ENCODE peak calls at places on chromosomes 3 and 15, in eight cellular contexts. P, V, L, Q, E, N, B and F are unnamed samples.

GRCh38 chr15:51223771-51224229 is 114.6 kb downstream of the CYP19A1 start:
- DNase-seq in P (no peak), V (no peak), L (no peak), Q (peak; percentile 46), E (no peak), N (no peak), B (peak; percentile 65), F (no peak)

GRCh38 chr3:19898725-19899124 is 35.3 kb downstream of the EFHB start:
- DNase-seq in P (no peak), V (no peak), L (no peak), Q (no peak), E (no peak), N (no peak), B (no peak), F (no peak)

GRCh38 chr3:100044369-100044768 is 69.9 kb downstream of the FILIP1L start:
- DNase-seq in P (no peak), V (no peak), L (no peak), Q (no peak), E (no peak), N (no peak), B (no peak), F (no peak)

GRCh38 chr3:153443961-153444360 is 281.9 kb downstream of the RAP2B start:
- DNase-seq in P (no peak), V (no peak), L (no peak), Q (no peak), E (no peak), N (no peak), B (peak; percentile 10), F (no peak)

GRCh38 chr3:45606991-45607712 is 12.6 kb downstream of the LIMD1 start:
- DNase-seq in P (no peak), V (no peak), L (peak; percentile 57), Q (no peak), E (no peak), N (peak; percentile 76), B (no peak), F (no peak)

GRCh38 chr3:5090197-5090596 is 31.9 kb upstream of the ARL8B start:
- DNase-seq in P (no peak), V (no peak), L (no peak), Q (no peak), E (peak; percentile 13), N (no peak), B (no peak), F (no peak)

GRCh38 chr3:13206799-13207577 is 133.8 kb upstream of the IQSEC1 start:
- DNase-seq in P (peak; percentile 35), V (no peak), L (no peak), Q (no peak), E (no peak), N (peak; percentile 43), B (no peak), F (no peak)

GRCh38 chr3:58173670-58174472 is 36.9 kb downstream of the DNASE1L3 start:
- DNase-seq in P (peak; percentile 82), V (peak; percentile 81), L (peak; percentile 40), Q (peak; percentile 91), E (no peak), N (peak; percentile 82), B (no peak), F (peak; percentile 77)

GRCh38 chr15:90872481-90873184 is 4.2 kb downstream of the FURIN start:
- DNase-seq in P (no peak), V (no peak), L (no peak), Q (peak; percentile 60), E (peak; percentile 85), N (no peak), B (no peak), F (peak; percentile 64)

GRCh38 chr3:194081826-194082225 is 54.1 kb upstream of the HES1 start:
- DNase-seq in P (no peak), V (no peak), L (no peak), Q (no peak), E (peak; percentile 42), N (no peak), B (no peak), F (no peak)

GRCh38 chr3:196741401-196741761 is 1.7 kb downstream of the PAK2 start:
- DNase-seq in P (no peak), V (no peak), L (no peak), Q (no peak), E (no peak), N (no peak), B (no peak), F (no peak)

GRCh38 chr3:78895528-78895927 is 872.3 kb downstream of the ROBO1 start:
- DNase-seq in P (no peak), V (no peak), L (no peak), Q (no peak), E (no peak), N (no peak), B (no peak), F (no peak)

GRCh38 chr15:101813803-101814534 is 2.0 kb downstream of the OR4F15 start:
- DNase-seq in P (no peak), V (no peak), L (no peak), Q (no peak), E (no peak), N (no peak), B (no peak), F (no peak)

GRCh38 chr3:127600749-127601456 is 2.7 kb downstream of the MCM2 start:
- DNase-seq in P (no peak), V (no peak), L (no peak), Q (no peak), E (no peak), N (no peak), B (no peak), F (no peak)

GRCh38 chr3:127595303-127595702 is 2.9 kb upstream of the MCM2 start:
- DNase-seq in P (no peak), V (no peak), L (no peak), Q (no peak), E (no peak), N (no peak), B (no peak), F (peak; percentile 44)

GRCh38 chr3:127598841-127599570 is 795 bp downstream of the MCM2 start:
- DNase-seq in P (no peak), V (no peak), L (no peak), Q (no peak), E (no peak), N (no peak), B (no peak), F (peak; percentile 63)

GRCh38 chr3:127593187-127593586 is 2.7 kb upstream of the TPRA1 start:
- DNase-seq in P (no peak), V (no peak), L (no peak), Q (no peak), E (no peak), N (no peak), B (no peak), F (peak; percentile 96)

DNA sequence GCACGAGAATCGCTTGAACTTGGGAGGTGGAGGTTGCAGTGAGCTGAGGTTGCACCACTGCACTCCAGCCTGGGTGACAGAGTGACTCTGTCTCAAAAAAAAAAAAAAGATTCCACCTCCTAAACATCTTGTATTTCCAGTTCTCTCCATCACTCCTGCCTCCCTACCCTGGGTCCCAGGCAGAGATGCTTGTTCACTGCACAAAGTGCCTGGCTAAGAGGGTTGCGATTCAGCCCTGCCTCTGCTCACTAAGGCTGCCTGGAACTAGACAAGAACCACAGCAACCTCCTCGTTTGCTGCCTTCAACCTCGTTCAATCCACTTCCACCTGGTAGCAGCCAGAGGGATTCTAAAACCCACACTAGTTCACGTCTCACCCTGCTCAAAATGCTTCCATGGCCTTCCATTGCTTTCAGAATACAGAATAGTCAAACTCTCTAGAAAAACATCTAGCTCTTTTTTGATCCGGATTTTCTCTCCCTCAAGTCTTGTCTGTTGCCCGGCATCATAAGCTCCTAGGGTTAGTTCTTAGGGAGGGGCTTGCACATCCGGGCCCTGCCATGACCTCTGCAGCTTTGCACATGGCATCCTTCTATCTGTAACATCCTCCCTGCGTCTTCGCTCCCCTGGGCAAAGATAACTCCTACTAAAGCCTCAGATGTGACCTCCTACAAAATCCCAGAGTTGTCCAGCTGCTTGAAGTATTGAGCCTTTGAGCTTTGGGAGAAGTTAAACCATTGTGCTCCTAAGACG is 1.0 kb upstream of the MCM2 start:
- DNase-seq in P (no peak), V (no peak), L (no peak), Q (no peak), E (no peak), N (no peak), B (no peak), F (peak; percentile 41)
- TF ChIP-seq POLR2A in P (no peak), V (no peak), L (no peak), Q (no peak), E (no peak), N (no peak), B (no peak), F (no peak)

DNA sequence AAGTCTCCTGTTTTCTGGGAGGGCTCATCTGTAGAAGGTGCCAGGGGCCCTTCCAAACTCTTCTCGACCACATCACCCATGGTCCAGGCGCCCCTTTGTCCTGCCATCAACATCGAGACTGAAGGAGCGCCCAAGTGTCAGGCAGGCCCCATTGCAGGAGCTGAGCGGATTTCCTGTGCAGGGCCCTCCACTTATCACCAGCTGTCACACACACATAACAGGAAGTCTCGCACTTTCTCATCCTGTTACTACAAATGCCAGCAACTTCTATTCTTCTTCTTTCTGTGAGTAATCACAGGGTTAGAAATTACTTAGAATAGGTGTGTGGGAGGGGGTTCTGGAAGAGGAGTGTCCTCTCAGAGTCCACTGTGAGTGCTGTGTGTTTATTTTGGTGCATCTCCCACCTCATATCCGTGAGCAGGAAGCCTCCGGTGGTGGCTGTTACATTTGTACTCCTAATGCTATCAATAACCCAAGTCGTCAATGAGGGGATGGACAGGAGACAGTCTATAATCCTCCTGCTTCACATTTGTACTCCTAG is at the start of gene KLHL6:
- DNase-seq in P (no peak), V (peak; percentile 25), L (no peak), Q (peak; percentile 50), E (no peak), N (no peak), B (no peak), F (peak; percentile 75)
- TF ChIP-seq POLR2A in P (peak; percentile 44), V (no peak), L (no peak), Q (peak; percentile 55), E (no peak), N (no peak), B (no peak), F (peak; percentile 76)

GRCh38 chr15:39430389-39430788 is 150.5 kb upstream of the THBS1 start:
- DNase-seq in P (no peak), V (no peak), L (no peak), Q (no peak), E (no peak), N (no peak), B (no peak), F (no peak)
- TF ChIP-seq POLR2A in P (no peak), V (no peak), L (no peak), Q (no peak), E (no peak), N (no peak), B (no peak), F (no peak)

DNA sequence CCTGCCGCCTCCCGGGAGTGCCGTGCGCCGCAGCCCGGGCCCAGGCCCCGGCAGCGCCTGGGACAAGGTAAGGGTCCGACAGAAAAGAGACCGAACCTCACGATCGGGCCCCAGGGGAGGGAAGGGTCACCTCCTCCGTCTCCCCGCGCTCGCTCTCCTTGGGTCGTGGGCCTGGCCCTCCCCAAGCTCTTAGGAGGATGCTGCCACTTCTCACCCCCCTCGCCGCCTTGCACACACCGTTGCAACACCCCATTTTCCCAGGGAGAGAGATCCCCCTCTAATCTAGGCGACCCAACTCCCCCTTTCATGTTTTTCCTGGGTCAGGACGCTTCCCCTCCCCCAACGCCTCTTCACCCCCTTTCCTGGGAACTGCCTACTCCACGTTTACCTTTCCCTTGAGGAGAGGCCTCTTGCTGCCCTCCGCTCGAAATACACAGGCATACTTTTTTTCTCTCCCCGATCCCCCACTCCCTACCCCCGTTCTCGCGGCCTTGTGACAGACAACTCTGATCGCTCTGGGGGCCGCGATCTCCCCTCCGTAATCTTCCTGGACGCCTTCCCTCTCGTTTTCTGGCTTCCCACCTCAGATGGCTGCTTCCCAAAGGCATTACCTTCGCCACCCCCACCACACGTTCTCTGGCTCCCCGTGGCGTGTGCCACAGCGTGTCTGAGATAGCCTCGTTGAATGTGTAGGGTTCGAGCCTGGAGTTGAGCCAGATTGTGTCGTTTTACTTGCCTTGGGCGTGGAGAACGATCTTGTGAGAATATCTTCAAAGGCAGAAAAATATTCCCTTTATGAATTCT is 698 bp downstream of the SETD5 start:
- DNase-seq in P (peak; percentile 64), V (peak; percentile 53), L (peak; percentile 53), Q (peak; percentile 67), E (peak; percentile 91), N (peak; percentile 79), B (no peak), F (peak; percentile 79)
- TF ChIP-seq POLR2A in P (no peak), V (no peak), L (no peak), Q (peak; percentile 48), E (no peak), N (no peak), B (no peak), F (peak; percentile 58)